ENCODE peak calls at places on chromosomes 1 and 21, in nine cellular contexts. K is PC-3; V is endodermal cell; S is PC-9; C is CD8-positive, alpha-beta T cell; O is IMR-90; A is psoas muscle; M is adrenal gland; B is ascending aorta. W is an unnamed sample. For H3K4me1, the result is how much of the 10 kb centered on the place peaks cover.

GRCh38 chr1:75132421-75133381 is 1.5 kb upstream of the LHX8 start:
- DNase-seq in B (no peak), A (no peak), K (no peak), M (no peak), S (no peak), O (no peak), V (peak), C (no peak), W (no peak)

GRCh38 chr21:27462786-27463185 is 495.9 kb upstream of the ADAMTS5 start:
- DNase-seq in A (no peak), C (no peak), O (no peak), M (no peak), V (no peak), K (no peak), B (no peak), S (no peak), W (no peak)

GRCh38 chr1:116289219-116289618 is 83.8 kb upstream of the ATP1A1 start:
- DNase-seq in M (peak), K (peak), C (no peak), V (no peak), B (no peak), O (no peak), S (peak), A (no peak), W (no peak)

GRCh38 chr1:150560011-150560438 is 10.8 kb downstream of the ADAMTSL4 start:
- DNase-seq in S (no peak), K (peak), O (no peak), M (peak), C (peak), B (peak), V (peak), A (peak), W (peak)

GRCh38 chr1:21939650-21940374 is 2.7 kb upstream of the HSPG2 start:
- DNase-seq in C (no peak), S (peak), O (peak), A (peak), K (peak), V (no peak), B (peak), M (peak), W (peak)

GRCh38 chr1:85378526-85378925 is 86.4 kb downstream of the DDAH1 start:
- DNase-seq in K (no peak), V (no peak), S (no peak), O (no peak), C (no peak), B (no peak), A (no peak), M (no peak), W (no peak)

GRCh38 chr1:74522143-74522542 is 9.7 kb upstream of the LRRC53 start:
- DNase-seq in S (no peak), C (no peak), O (no peak), K (peak), V (peak), M (no peak), B (no peak), A (no peak), W (no peak)

GRCh38 chr1:202144510-202145324 is at the start of gene ARL8A:
- DNase-seq in A (peak), B (peak), K (peak), S (no peak), V (peak), M (peak), O (peak), C (peak), W (peak)

GRCh38 chr1:121408354-121408753 is 223.6 kb downstream of the SRGAP2C start:
- DNase-seq in B (no peak), O (no peak), A (no peak), K (no peak), S (peak), M (no peak), C (no peak), V (no peak), W (no peak)

GRCh38 chr1:219542828-219543518 is 69.9 kb downstream of the ZC3H11B start:
- DNase-seq in S (no peak), A (no peak), K (peak), M (no peak), B (no peak), O (peak), C (no peak), V (no peak), W (no peak)

GRCh38 chr21:22189278-22189677 is 1191.1 kb downstream of the NCAM2 start:
- DNase-seq in S (no peak), C (no peak), M (no peak), A (no peak), V (no peak), K (no peak), O (no peak), B (no peak), W (no peak)

GRCh38 chr1:215457213-215457612 is 109.9 kb upstream of the KCTD3 start:
- DNase-seq in M (no peak), V (no peak), A (no peak), C (no peak), O (no peak), S (no peak), B (no peak), K (no peak), W (no peak)

GRCh38 chr1:96234299-96234698 is 487.3 kb upstream of the PTBP2 start:
- DNase-seq in S (no peak), O (peak), M (peak), V (peak), K (peak), B (no peak), C (no peak), A (peak), W (no peak)

GRCh38 chr1:100989306-100990077 is 36.1 kb downstream of the DPH5 start:
- DNase-seq in A (no peak), S (no peak), K (peak), M (no peak), B (no peak), O (peak), C (no peak), V (no peak), W (no peak)

GRCh38 chr1:117095237-117095636 is 26.3 kb downstream of the TRIM45 start:
- DNase-seq in O (peak), V (no peak), B (no peak), K (no peak), C (no peak), S (no peak), A (no peak), M (no peak), W (no peak)

GRCh38 chr1:192766009-192766625 is 42.7 kb upstream of the RGS2 start:
- DNase-seq in S (peak), V (no peak), M (no peak), B (no peak), O (peak), K (peak), C (no peak), A (no peak), W (no peak)

GRCh38 chr1:181531951-181532640 is 48.8 kb downstream of the CACNA1E start:
- DNase-seq in A (no peak), O (no peak), B (no peak), M (no peak), K (no peak), C (no peak), S (no peak), V (no peak), W (no peak)

GRCh38 chr1:46526689-46527291 is 24.7 kb downstream of the KNCN start:
- DNase-seq in K (no peak), B (no peak), O (no peak), A (peak), M (no peak), S (peak), V (peak), C (no peak), W (no peak)

GRCh38 chr1:6423321-6423999 is 1.1 kb upstream of the ESPN start:
- DNase-seq in B (no peak), K (peak), V (peak), A (no peak), M (peak), S (peak), O (no peak), C (peak), W (peak)

GRCh38 chr1:16318544-16318943 is 33.7 kb downstream of the FBXO42 start:
- DNase-seq in C (no peak), V (no peak), M (peak), S (no peak), O (no peak), A (peak), K (no peak), B (peak), W (no peak)

GRCh38 chr1:4935807-4936206 is 281.4 kb downstream of the AJAP1 start:
- DNase-seq in A (no peak), O (no peak), M (no peak), K (no peak), B (no peak), C (no peak), S (no peak), V (no peak), W (no peak)

GRCh38 chr1:34582356-34582755 is 172.5 kb upstream of the GJB5 start:
- DNase-seq in S (no peak), V (no peak), O (no peak), A (no peak), M (no peak), K (no peak), B (no peak), C (no peak), W (no peak)

GRCh38 chr1:154499446-154499845 is 2.6 kb upstream of the TDRD10 start:
- DNase-seq in V (no peak), O (no peak), B (no peak), C (no peak), M (no peak), A (no peak), S (no peak), K (no peak), W (no peak)

GRCh38 chr1:192809286-192810252 is 730 bp downstream of the RGS2 start:
- DNase-seq in M (peak), O (peak), K (peak), S (no peak), A (peak), V (no peak), C (peak), B (peak), W (no peak)

GRCh38 chr1:1079408-1080121 is 5.5 kb upstream of the RNF223 start:
- DNase-seq in V (peak), O (peak), M (peak), A (peak), S (peak), C (peak), K (peak), B (peak), W (peak)

GRCh38 chr21:23543334-23543733 is 2063.9 kb downstream of the MRPL39 start:
- DNase-seq in C (no peak), A (no peak), O (no peak), K (no peak), M (peak), B (no peak), S (no peak), V (no peak), W (no peak)

GRCh38 chr1:81142099-81142776 is 658.5 kb upstream of the ADGRL2 start:
- DNase-seq in C (no peak), M (no peak), A (no peak), V (no peak), B (no peak), O (peak), S (no peak), K (peak), W (no peak)

GRCh38 chr1:166302919-166303758 is 136.3 kb upstream of the FAM78B start:
- DNase-seq in M (no peak), O (no peak), S (no peak), V (no peak), B (no peak), A (no peak), C (no peak), K (no peak), W (no peak)

GRCh38 chr1:157490337-157491165 is 61.8 kb downstream of the FCRL5 start:
- DNase-seq in V (peak), S (no peak), K (peak), B (peak), A (peak), O (peak), C (peak), M (peak), W (peak)

GRCh38 chr1:228754646-228755268 is 19.5 kb downstream of the RHOU start:
- DNase-seq in M (no peak), V (no peak), K (no peak), A (no peak), C (no peak), B (no peak), O (no peak), S (no peak), W (no peak)

GRCh38 chr1:29259802-29260441 is 23.6 kb downstream of the PTPRU start:
- DNase-seq in C (peak), S (no peak), M (peak), K (no peak), V (peak), A (peak), O (no peak), B (no peak), W (no peak)

GRCh38 chr1:204334455-204334854 is 25.3 kb downstream of the PLEKHA6 start:
- DNase-seq in S (no peak), M (no peak), C (no peak), K (no peak), B (no peak), V (no peak), O (no peak), A (no peak), W (no peak)

GRCh38 chr1:204335533-204335932 is 24.2 kb downstream of the PLEKHA6 start:
- DNase-seq in O (no peak), K (no peak), V (no peak), B (no peak), A (no peak), S (no peak), M (no peak), C (no peak), W (no peak)

GRCh38 chr1:204331275-204331674 is 28.5 kb downstream of the PLEKHA6 start:
- DNase-seq in B (no peak), K (peak), A (no peak), V (no peak), C (no peak), O (no peak), M (no peak), S (peak), W (no peak)

GRCh38 chr1:204335085-204335484 is 24.6 kb downstream of the PLEKHA6 start:
- DNase-seq in A (no peak), C (no peak), M (no peak), V (no peak), S (no peak), K (no peak), O (no peak), B (no peak), W (no peak)

GRCh38 chr1:204331847-204332487 is 27.8 kb downstream of the PLEKHA6 start:
- DNase-seq in B (no peak), S (peak), M (no peak), A (no peak), C (no peak), K (no peak), V (no peak), O (no peak), W (no peak)
- H3K4me1 ChIP-seq in B (under half), S (under half), M (under half), A (under half), C (under half), K (under half), V (under half), O (under half), W (under half)

GRCh38 chr1:2389644-2390043 is 1.7 kb downstream of the MORN1 start:
- DNase-seq in O (no peak), C (no peak), A (peak), V (no peak), B (no peak), M (no peak), S (no peak), K (no peak), W (no peak)
- H3K27ac ChIP-seq in O (no peak), C (no peak), A (no peak), V (no peak), B (no peak), M (no peak), S (no peak), K (no peak), W (no peak)

DNA sequence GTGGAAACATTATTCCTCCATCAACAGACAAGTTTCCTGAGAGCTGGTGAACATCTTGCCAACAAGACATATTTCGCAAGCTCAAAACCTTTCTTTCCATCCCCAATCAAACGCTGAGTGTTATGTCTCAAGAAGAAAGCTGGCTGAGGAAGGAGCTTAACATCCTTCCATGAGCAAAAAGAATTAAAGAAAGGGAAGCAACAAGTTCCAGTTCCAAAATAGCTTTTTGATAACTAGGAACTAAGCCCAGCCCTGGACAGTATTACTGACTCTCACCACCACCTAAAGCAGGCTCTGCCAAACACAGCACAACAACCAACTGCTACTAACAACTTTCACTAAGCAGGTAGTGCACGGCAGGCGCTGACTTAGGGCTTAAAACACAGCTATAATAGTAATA is 50.2 kb downstream of the CAPZB start:
- DNase-seq in C (no peak), V (no peak), A (no peak), K (no peak), B (no peak), M (no peak), O (peak), S (no peak), W (no peak)
- H3K4me1 ChIP-seq in C (half or more), V (under half), A (half or more), K (under half), B (half or more), M (under half), O (half or more), S (under half), W (half or more)

GRCh38 chr1:51330331-51331201 is at the start of gene TTC39A:
- DNase-seq in A (no peak), O (no peak), B (no peak), K (no peak), M (peak), C (no peak), V (no peak), S (no peak), W (no peak)
- H3K27ac ChIP-seq in A (peak), O (no peak), B (no peak), K (peak), M (no peak), C (no peak), V (no peak), S (peak), W (peak)

GRCh38 chr1:27594542-27595510 is 9.1 kb downstream of the AHDC1 start:
- DNase-seq in S (no peak), C (no peak), V (peak), B (no peak), M (peak), O (peak), A (no peak), K (no peak), W (no peak)
- H3K4me1 ChIP-seq in S (under half), C (half or more), V (under half), B (half or more), M (half or more), O (half or more), A (half or more), K (under half), W (under half)

GRCh38 chr1:176479920-176480319 is 16.9 kb downstream of the PAPPA2 start:
- DNase-seq in B (no peak), S (no peak), O (no peak), V (peak), C (no peak), A (no peak), M (no peak), K (no peak), W (no peak)
- H3K27ac ChIP-seq in B (no peak), S (no peak), O (no peak), V (no peak), C (no peak), A (no peak), M (no peak), K (no peak), W (no peak)

DNA sequence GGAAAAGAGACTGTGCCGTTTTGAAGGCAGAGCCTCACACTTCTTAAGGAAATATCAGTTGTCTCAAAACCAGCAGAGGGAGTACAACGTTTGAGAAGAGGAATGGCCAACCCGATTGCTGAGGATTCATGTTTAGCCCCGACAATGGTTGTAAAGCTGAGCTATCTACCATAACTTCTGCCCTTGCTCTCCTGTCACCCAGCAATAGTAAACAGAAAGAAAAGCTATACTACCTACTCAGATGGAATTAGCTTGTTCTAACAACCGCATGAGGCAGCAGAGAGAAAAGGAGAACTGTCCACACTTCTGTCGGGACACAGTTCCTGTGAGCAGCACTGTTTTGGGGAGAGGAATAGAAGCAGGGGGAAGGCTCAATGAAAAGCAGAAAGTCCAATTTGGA is 91.2 kb downstream of the SLC45A1 start:
- DNase-seq in A (no peak), K (peak), V (peak), M (peak), S (no peak), O (peak), B (no peak), C (no peak), W (no peak)
- H3K4me1 ChIP-seq in A (half or more), K (under half), V (under half), M (half or more), S (under half), O (under half), B (half or more), C (under half), W (under half)